ENCODE peak calls at places on chromosomes 7 and 10, in six cellular contexts. A is GM12891, F is K562, U is GM12878, W is H1, D is HepG2. E is an unnamed sample.

GRCh38 chr10:77289027-77289501 is 348.5 kb downstream of the KCNMA1 start:
- DNase-seq in F (no peak), U (no peak), W (no peak), A (no peak), D (no peak), E (no peak)

GRCh38 chr10:123635745-123636144 is 30.4 kb upstream of the GPR26 start:
- DNase-seq in W (no peak), A (no peak), D (no peak), F (no peak), U (no peak), E (no peak)

GRCh38 chr7:138663741-138664710 is 37.1 kb downstream of the SVOPL start:
- DNase-seq in U (no peak), W (no peak), F (no peak), D (no peak), A (no peak), E (no peak)

GRCh38 chr10:107616463-107617131 is 452.1 kb upstream of the SORCS1 start:
- DNase-seq in F (no peak), W (no peak), U (no peak), D (no peak), A (no peak), E (no peak)

GRCh38 chr7:909358-910329 is 33.3 kb downstream of the GET4 start:
- DNase-seq in F (no peak), D (no peak), A (no peak), W (no peak), U (no peak), E (no peak)

GRCh38 chr10:63767512-63767911 is 246.3 kb downstream of the REEP3 start:
- DNase-seq in F (peak; percentile 9), W (no peak), D (peak; percentile 4), U (no peak), A (no peak), E (no peak)

GRCh38 chr10:50563906-50564305 is 59.9 kb downstream of the SGMS1 start:
- DNase-seq in D (peak; percentile 32), A (no peak), F (no peak), W (peak; percentile 29), U (no peak), E (no peak)

GRCh38 chr7:3943779-3944520 is 642.9 kb downstream of the SDK1 start:
- DNase-seq in A (no peak), U (no peak), W (no peak), D (no peak), F (no peak), E (no peak)

GRCh38 chr7:21028990-21029337 is 242.3 kb upstream of the SP8 start:
- DNase-seq in D (no peak), F (no peak), A (no peak), U (no peak), W (no peak), E (no peak)

GRCh38 chr7:140161047-140161446 is 15.7 kb downstream of the KDM7A start:
- DNase-seq in W (no peak), U (no peak), D (no peak), A (no peak), F (no peak), E (no peak)

GRCh38 chr7:119711104-119711503 is 561.9 kb upstream of the KCND2 start:
- DNase-seq in U (no peak), W (no peak), A (no peak), D (no peak), F (no peak), E (no peak)

GRCh38 chr7:75982306-75983064 is 11.9 kb downstream of the TMEM120A start:
- DNase-seq in A (no peak), W (no peak), D (no peak), U (no peak), F (no peak), E (peak; percentile 19)

GRCh38 chr10:122140477-122140902 is 130.6 kb upstream of the BTBD16 start:
- DNase-seq in D (no peak), A (no peak), W (no peak), F (no peak), U (no peak), E (no peak)

GRCh38 chr7:149125189-149125863 is 798 bp downstream of the ZNF425 start:
- DNase-seq in U (no peak), W (no peak), F (no peak), A (no peak), D (no peak), E (no peak)

GRCh38 chr10:29946953-29947700 is 112.3 kb downstream of the JCAD start:
- DNase-seq in U (no peak), W (no peak), F (no peak), D (no peak), A (no peak), E (no peak)

GRCh38 chr7:90671571-90671970 is 75.5 kb downstream of the CDK14 start:
- DNase-seq in W (no peak), F (no peak), U (no peak), A (no peak), D (no peak), E (no peak)

GRCh38 chr10:126889421-126889820 is 15.8 kb upstream of the DOCK1 start:
- DNase-seq in F (no peak), A (no peak), D (no peak), U (no peak), W (no peak), E (no peak)

GRCh38 chr7:112202819-112203218 is 3.4 kb downstream of the DOCK4 start:
- DNase-seq in U (no peak), A (no peak), W (no peak), F (peak; percentile 41), D (peak; percentile 84), E (no peak)

GRCh38 chr10:132131581-132132250 is 55.0 kb upstream of the DPYSL4 start:
- DNase-seq in F (no peak), W (no peak), U (no peak), A (no peak), D (no peak), E (no peak)

GRCh38 chr10:62512732-62513475 is 138.7 kb downstream of the ZNF365 start:
- DNase-seq in U (no peak), W (no peak), D (no peak), A (no peak), F (no peak), E (no peak)

GRCh38 chr10:61189912-61190311 is 245.9 kb upstream of the RHOBTB1 start:
- DNase-seq in F (no peak), D (no peak), A (no peak), W (no peak), U (no peak), E (no peak)

GRCh38 chr10:61188691-61189090 is 244.7 kb upstream of the RHOBTB1 start:
- DNase-seq in F (no peak), W (no peak), A (no peak), D (no peak), U (no peak), E (no peak)

GRCh38 chr10:61195219-61195618 is 251.2 kb upstream of the RHOBTB1 start:
- DNase-seq in D (no peak), U (no peak), A (no peak), W (no peak), F (no peak), E (no peak)

GRCh38 chr10:61187601-61188000 is 243.6 kb upstream of the RHOBTB1 start:
- DNase-seq in W (no peak), A (no peak), D (no peak), U (no peak), F (no peak), E (no peak)

GRCh38 chr10:61192042-61192441 is 248.1 kb upstream of the RHOBTB1 start:
- DNase-seq in F (no peak), A (no peak), D (no peak), W (no peak), U (no peak), E (no peak)
- TF ChIP-seq TAF1 in F (no peak), A (no peak), D (no peak), W (no peak), U (no peak), E (no peak)

GRCh38 chr10:110870823-110871235 is 899 bp upstream of the PDCD4 start:
- DNase-seq in F (peak; percentile 45), U (no peak), A (no peak), D (no peak), W (no peak), E (no peak)

GRCh38 chr10:110873951-110874350 is 2.2 kb downstream of the PDCD4 start:
- DNase-seq in F (no peak), U (no peak), D (no peak), A (no peak), W (no peak), E (no peak)

GRCh38 chr10:110871236-110872084 is at the start of gene PDCD4:
- DNase-seq in F (peak; percentile 97), D (peak; percentile 94), U (peak; percentile 86), A (peak; percentile 58), W (peak; percentile 97), E (peak; percentile 56)

GRCh38 chr10:110872984-110873569 is 1.3 kb downstream of the PDCD4 start:
- DNase-seq in D (no peak), F (no peak), W (no peak), U (no peak), A (no peak), E (no peak)

DNA sequence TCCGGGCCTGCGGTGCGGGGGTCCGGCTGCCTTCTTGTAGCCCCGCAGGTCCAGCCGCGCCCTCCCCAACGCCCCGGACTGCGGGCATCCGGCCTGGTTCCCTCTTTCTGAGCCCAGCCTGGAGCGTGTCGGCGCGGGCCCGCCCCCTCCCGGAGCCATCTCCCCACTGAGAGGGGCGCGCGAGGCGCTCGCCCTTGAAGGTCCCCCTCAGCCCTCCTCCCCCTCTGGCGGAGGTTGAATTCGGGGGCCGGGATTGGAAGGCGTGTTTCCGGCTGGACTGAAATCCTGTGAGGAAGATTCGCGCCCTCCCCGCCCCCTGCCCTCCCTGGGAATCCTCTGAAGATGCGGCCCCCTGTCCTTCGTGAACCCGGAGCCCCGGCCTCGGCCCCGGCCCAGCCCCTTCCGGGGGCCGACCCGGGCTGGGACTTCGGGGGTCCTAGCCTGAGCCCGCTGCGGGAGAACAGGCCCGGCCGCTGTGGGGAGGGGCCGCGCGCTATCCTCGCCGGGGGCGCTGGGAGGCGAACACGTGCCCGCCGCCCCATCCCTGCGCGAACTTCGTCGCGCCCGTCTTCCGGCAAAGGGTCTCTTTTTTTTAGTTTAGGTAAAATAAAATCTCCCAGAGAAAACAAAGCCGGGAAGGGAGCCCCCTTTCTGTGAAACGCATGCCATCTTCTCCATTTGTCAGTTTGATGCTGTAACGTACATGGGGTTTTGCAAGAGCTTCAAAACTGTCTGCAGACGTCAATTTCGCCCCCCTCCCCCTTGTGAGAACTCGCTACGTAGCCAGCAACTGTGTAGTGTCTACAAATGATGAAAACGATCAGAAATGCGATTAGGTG is 636 bp downstream of the PDCD4 start:
- DNase-seq in A (no peak), F (peak; percentile 82), U (no peak), W (peak; percentile 61), D (peak; percentile 69), E (no peak)
- TF ChIP-seq POLR2A in A (peak; percentile 14), F (no peak), U (peak; percentile 77), W (peak; percentile 65), D (no peak), E (peak; percentile 37)

GRCh38 chr7:155460926-155461613 is 3.1 kb downstream of the EN2 start:
- DNase-seq in F (no peak), D (no peak), W (no peak), A (no peak), U (no peak), E (no peak)
- TF ChIP-seq POLR2AphosphoS5 in F (no peak), D (no peak), W (no peak), A (no peak), U (no peak), E (no peak)

DNA sequence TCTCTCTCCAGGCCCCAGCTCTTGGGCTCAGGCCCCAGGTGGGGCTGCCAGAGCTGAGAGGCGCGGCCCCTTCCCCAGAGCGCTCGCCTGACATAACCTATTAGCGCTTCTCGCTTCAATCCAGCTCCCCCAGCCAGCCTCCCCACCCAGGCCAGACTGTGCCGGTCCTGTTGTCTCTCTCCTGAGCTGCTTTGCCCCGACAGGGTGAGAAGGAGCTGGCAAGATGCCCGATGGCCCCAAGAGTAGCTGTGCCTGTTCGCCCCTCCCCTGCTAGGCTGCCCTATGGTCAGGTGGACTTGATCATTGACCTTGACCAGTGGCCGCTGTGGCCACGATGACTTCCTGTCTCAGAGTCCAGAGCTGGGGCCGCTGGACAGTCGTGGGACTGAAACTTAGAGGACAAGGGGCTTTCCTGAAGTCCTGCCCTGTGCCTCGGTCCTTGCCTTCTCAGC is 9.1 kb downstream of the TMEM270 start:
- DNase-seq in W (no peak), U (no peak), D (peak; percentile 59), F (no peak), A (no peak), E (no peak)
- TF ChIP-seq TAF1 in W (no peak), U (no peak), D (no peak), F (no peak), A (no peak), E (no peak)

E was measured in GM12892.